ENCODE peak calls at places on chromosomes 5 and 9, in six cellular contexts. G is transverse colon, M is endothelial cell of umbilical vein, A is fibroblast of pulmonary artery, C is fibroblast of the aortic adventitia, U is H1. W is an unnamed sample.

GRCh38 chr9:8855046-8855445 is 1055.5 kb upstream of the DMAC1 start:
- DNase-seq in G (no peak), C (peak; percentile 67), A (peak; percentile 31), U (no peak), M (peak; percentile 29), W (no peak)

GRCh38 chr9:130172161-130172857 is at the start of gene NCS1:
- DNase-seq in A (peak; percentile 63), U (no peak), G (peak; percentile 74), C (peak; percentile 53), M (peak; percentile 36), W (peak; percentile 89)

GRCh38 chr5:60382761-60383160 is 317.2 kb downstream of the DEPDC1B start:
- DNase-seq in U (no peak), C (peak; percentile 70), A (peak; percentile 55), G (no peak), M (peak; percentile 31), W (peak; percentile 17)

GRCh38 chr9:32468740-32469139 is 57.3 kb downstream of the RIGI start:
- DNase-seq in G (no peak), U (no peak), A (no peak), M (no peak), C (no peak), W (no peak)

GRCh38 chr9:35518212-35518917 is 28.5 kb downstream of the RUSC2 start:
- DNase-seq in U (no peak), M (peak; percentile 80), A (peak; percentile 93), G (no peak), C (peak; percentile 93), W (no peak)

GRCh38 chr5:72956324-72957140 is 691 bp downstream of the FCHO2 start:
- DNase-seq in A (peak; percentile 60), G (peak; percentile 51), C (peak; percentile 60), U (peak; percentile 67), M (peak; percentile 70), W (peak; percentile 58)

GRCh38 chr5:101915559-101915958 is 380.5 kb downstream of the SLCO4C1 start:
- DNase-seq in M (no peak), G (no peak), U (no peak), C (peak; percentile 2), A (no peak), W (no peak)

GRCh38 chr9:131402738-131403492 is 9.0 kb downstream of the PRRC2B start:
- DNase-seq in M (peak; percentile 92), A (peak; percentile 94), G (peak; percentile 79), U (no peak), C (peak; percentile 94), W (no peak)

DNA sequence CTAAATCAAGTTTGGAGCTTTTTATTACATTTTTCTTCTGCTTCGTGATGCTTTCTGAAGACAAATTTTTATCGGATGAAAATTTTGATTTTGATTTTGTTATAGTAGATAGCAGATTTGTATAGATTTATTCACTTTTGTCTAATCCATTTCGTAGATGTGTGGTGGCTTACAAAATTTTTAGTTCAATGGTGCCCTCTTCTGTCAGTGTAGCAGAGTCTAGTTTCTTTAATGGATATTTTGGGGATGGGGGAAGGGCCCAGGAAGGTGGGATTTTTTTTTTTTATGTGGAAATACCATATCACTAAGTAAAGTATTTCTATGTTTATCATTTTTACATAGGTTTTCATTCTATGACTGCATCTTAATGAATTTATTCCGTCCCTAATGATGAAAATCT is 259.9 kb upstream of the TARS1 start:
- DNase-seq in M (peak; percentile 4), G (no peak), U (no peak), A (peak; percentile 78), C (peak; percentile 88), W (no peak)
- TF ChIP-seq CTCF in M (no peak), G (peak; percentile 12), U (peak; percentile 46), A (peak; percentile 58), C (peak; percentile 52), W (no peak)

DNA sequence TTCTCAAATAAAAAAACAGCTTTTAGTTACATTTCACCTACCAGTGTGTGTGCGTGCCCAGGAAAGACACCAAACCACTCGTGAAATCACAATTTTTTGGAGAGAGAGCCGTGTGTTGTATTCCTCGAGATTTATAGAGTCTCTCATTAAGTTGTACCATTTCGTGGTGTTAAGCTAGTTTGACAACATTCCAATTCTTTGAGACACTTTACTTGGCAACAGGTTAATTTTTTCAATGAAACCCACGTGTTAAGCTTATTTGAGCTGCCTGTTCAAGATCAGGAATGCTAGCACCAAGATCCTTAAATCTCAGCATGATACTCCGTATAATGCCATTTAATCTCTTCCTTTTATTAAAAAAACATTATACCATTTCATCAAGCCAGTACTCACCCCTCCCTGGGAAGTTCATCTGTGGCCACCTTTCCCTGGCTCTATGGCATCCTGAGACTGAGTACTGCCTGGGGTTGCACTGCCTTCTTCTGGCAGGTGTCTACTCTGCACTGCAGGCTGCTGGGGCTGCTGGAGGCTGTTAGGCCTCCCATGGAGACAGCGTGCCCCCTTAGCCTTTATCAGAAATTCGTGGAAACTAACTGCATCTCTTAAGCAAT is 143.7 kb downstream of the ARHGAP26 start:
- DNase-seq in U (no peak), M (no peak), G (no peak), C (no peak), A (no peak), W (no peak)
- TF ChIP-seq CTCF in U (peak; percentile 41), M (peak; percentile 3), G (no peak), C (no peak), A (no peak), W (no peak)

DNA sequence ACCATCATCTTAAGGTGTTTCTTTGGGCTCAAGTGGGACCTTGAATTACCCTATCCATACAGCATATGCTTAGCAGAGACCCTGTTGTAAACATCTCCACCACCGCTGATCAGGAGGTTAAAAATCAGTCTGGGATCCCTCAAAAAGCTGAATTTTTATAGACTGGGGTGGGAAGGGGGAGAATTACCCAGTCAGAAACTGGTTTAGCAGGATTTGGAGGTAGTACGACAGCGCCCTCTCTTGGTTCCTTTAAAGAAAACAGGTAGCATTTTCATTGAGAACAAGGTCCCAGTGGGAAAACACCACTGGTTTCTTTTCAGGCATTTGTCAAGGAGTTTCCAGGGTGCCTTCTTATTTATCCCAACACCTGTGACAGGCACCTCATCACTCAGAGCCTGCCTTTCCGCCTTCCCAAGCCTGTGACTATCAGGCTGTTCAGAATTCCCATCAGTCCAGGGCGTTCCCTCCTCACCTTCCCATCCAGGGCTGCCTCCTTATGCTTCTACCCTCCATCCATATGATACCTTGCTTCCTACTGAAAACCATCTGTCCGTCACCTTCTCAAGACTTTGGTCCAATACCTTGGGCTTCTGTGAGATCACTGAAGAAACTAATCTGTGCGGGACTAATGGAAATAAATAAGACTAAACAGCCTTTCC is 203.8 kb upstream of the RAI14 start:
- DNase-seq in A (peak; percentile 37), M (peak; percentile 9), U (no peak), C (peak; percentile 65), G (no peak), W (no peak)
- TF ChIP-seq CTCF in A (peak; percentile 35), M (peak; percentile 40), U (peak; percentile 87), C (peak; percentile 54), G (no peak), W (peak; percentile 4)

GRCh38 chr5:179006564-179006963 is 11.4 kb upstream of the GRM6 start:
- DNase-seq in G (no peak), M (no peak), U (no peak), C (no peak), A (no peak), W (no peak)

GRCh38 chr5:179008667-179009066 is 13.5 kb upstream of the GRM6 start:
- DNase-seq in G (no peak), M (no peak), C (peak; percentile 6), A (peak; percentile 10), U (no peak), W (no peak)
- TF ChIP-seq CTCF in G (no peak), M (no peak), C (peak; percentile 24), A (peak; percentile 28), U (no peak), W (no peak)

DNA sequence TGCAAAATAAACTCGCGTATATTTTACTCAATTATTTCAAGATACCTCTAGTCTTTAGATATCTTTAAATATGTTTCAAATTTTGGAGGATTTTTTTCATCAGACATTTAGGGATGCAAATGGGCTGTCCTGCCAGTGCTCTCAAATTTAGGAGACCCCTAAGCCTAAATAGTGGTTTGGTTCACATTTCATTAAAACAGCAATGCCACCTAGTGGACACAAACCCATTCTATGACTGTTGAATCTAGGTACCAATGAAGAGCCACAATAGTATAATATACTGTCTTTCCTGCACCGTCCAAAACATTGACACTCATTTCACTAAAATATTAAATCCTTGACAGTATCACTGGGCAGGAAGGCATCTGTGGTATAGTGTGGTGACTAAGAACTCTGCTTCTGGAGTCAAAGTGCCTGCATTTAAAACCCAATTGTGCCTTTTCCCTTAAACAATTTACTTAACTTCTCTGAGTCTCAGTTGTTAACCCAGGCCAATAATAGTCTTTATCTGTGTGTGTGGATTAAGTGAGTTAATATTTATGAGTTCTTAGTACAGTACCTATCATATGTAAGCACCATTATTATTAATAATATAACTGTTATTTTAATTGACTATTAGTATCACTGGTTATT is 148.0 kb downstream of the RORB start:
- DNase-seq in C (peak; percentile 23), U (no peak), G (no peak), M (peak; percentile 21), A (peak; percentile 21), W (peak; percentile 14)
- TF ChIP-seq CTCF in C (peak; percentile 53), U (peak; percentile 50), G (peak; percentile 28), M (peak; percentile 52), A (peak; percentile 62), W (peak; percentile 58)

DNA sequence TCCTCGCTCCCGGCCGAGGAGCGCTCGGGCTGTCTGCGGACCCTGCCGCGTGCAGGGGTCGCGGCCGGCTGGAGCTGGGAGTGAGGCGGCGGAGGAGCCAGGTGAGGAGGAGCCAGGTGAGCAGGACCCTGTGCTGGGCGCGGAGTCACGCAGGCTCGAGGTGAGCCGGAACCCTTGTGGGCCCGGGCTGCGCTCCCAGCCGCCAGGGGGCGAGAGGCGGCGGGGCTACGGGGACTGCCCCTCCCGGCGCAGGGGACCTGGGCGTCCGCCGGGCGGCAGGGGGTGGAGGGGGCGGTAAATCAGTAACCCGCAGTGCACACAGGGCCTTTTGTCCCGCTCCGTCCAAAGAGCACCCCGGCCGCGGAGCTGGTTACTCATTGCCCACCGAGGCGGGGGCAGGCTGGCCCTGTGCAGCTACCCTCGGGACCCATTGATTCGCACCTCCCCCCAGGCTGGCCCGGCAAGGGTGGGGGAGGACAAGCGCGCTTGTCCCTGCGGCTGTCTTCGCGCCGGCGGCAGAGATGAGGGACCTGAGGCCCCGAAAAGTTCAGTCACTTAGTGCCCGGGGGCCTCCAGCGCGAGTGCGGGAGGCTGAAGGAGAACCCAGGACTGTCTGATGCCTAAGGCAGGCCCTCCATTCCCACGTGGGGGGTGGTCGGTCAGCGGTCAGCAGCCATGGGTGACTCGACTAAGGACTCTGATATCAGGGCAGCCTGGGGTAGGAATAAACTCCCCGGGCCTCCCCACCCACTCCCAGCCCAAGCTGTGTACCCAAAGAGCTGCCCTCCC is 397 bp downstream of the FGFR4 start:
- DNase-seq in M (peak; percentile 39), G (peak; percentile 89), C (no peak), A (no peak), U (peak; percentile 90), W (peak; percentile 85)
- TF ChIP-seq CTCF in M (peak; percentile 71), G (peak; percentile 73), C (peak; percentile 36), A (peak; percentile 24), U (peak; percentile 67), W (peak; percentile 72)

W was measured in GM13977.